ENCODE peak calls at places on chromosome 16, in six cellular contexts. D is K562, P is HepG2, A is GM12891, Q is GM12878, V is H1. H is an unnamed sample.

GRCh38 chr16:56372013-56372634 is 53.2 kb downstream of the AMFR start:
- DNase-seq in A (no peak), P (no peak), V (no peak), Q (no peak), D (no peak), H (no peak)

GRCh38 chr16:78048319-78048718 is 26.0 kb downstream of the CLEC3A start:
- DNase-seq in Q (no peak), D (no peak), P (no peak), V (no peak), A (no peak), H (no peak)

GRCh38 chr16:80680046-80680445 is 124.4 kb downstream of the CDYL2 start:
- DNase-seq in P (no peak), Q (no peak), V (no peak), D (no peak), A (no peak), H (no peak)

GRCh38 chr16:1621851-1622250 is 9.7 kb downstream of the CRAMP1 start:
- DNase-seq in A (peak; percentile 38), D (no peak), V (no peak), P (no peak), Q (no peak), H (no peak)

GRCh38 chr16:66525396-66526180 is 24.3 kb downstream of the TK2 start:
- DNase-seq in D (no peak), Q (no peak), P (no peak), A (no peak), V (no peak), H (no peak)

GRCh38 chr16:16905850-16906249 is 526.9 kb downstream of the NPIPA7 start:
- DNase-seq in V (no peak), Q (no peak), D (peak; percentile 50), A (no peak), P (no peak), H (no peak)

GRCh38 chr16:19804538-19805323 is 79.9 kb downstream of the GPRC5B start:
- DNase-seq in Q (no peak), V (peak; percentile 55), P (no peak), A (no peak), D (peak; percentile 9), H (no peak)

GRCh38 chr16:49530396-49530795 is 156.8 kb downstream of the C16orf78 start:
- DNase-seq in Q (no peak), D (no peak), A (no peak), V (no peak), P (no peak), H (no peak)

GRCh38 chr16:87978127-87978526 is 26.9 kb downstream of the BANP start:
- DNase-seq in D (no peak), Q (no peak), A (no peak), V (no peak), P (no peak), H (no peak)

GRCh38 chr16:49158029-49158642 is 123.5 kb downstream of the CBLN1 start:
- DNase-seq in V (peak; percentile 69), A (peak; percentile 11), Q (no peak), D (peak; percentile 64), P (peak; percentile 32), H (no peak)

GRCh38 chr16:19696961-19697360 is 21.1 kb downstream of the KNOP1 start:
- DNase-seq in V (no peak), P (no peak), A (no peak), D (no peak), Q (no peak), H (no peak)

GRCh38 chr16:57140866-57141668 is 44.8 kb downstream of the PSME3IP1 start:
- DNase-seq in Q (no peak), A (no peak), P (no peak), V (no peak), D (peak; percentile 72), H (no peak)

GRCh38 chr16:11485676-11486075 is 101.0 kb downstream of the LITAF start:
- DNase-seq in P (no peak), Q (no peak), A (no peak), D (no peak), V (no peak), H (no peak)

GRCh38 chr16:86681440-86681838 is 103.1 kb downstream of the FOXL1 start:
- DNase-seq in Q (no peak), A (no peak), D (peak; percentile 7), V (no peak), P (no peak), H (no peak)

GRCh38 chr16:74724820-74725549 is 24.3 kb upstream of the MLKL start:
- DNase-seq in P (no peak), A (no peak), Q (no peak), V (no peak), D (no peak), H (no peak)

GRCh38 chr16:74727903-74728302 is 27.2 kb upstream of the MLKL start:
- DNase-seq in D (no peak), P (no peak), V (no peak), A (no peak), Q (no peak), H (no peak)

GRCh38 chr16:74726056-74726455 is 25.4 kb upstream of the MLKL start:
- DNase-seq in Q (no peak), P (no peak), A (no peak), V (no peak), D (no peak), H (no peak)

GRCh38 chr16:74725641-74726040 is 25.0 kb upstream of the MLKL start:
- DNase-seq in A (no peak), P (no peak), V (no peak), Q (no peak), D (no peak), H (no peak)

DNA sequence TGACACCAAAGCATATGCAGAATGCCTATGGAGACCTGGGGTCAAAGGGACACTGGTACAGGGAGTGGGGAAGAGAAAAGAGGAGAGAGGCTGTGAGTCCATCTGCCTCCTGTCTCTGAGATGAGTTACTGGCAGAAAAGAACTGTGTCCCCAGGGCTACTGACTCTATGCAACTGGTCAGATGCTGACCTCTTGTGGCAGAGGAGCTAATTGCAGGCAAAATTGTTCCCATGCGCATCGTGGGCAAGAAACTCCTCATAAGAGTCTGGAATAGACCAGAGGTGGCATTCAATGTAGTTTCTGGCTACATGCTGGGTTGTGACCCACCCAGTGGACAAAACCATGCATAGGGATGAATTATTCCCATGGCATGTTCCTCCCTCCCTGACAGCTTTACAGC is 26.1 kb upstream of the MLKL start:
- DNase-seq in P (peak; percentile 50), D (peak; percentile 61), A (no peak), Q (no peak), V (peak; percentile 86), H (no peak)
- TF ChIP-seq TAF1 in P (no peak), D (no peak), A (no peak), Q (no peak), V (no peak), H (no peak)

DNA sequence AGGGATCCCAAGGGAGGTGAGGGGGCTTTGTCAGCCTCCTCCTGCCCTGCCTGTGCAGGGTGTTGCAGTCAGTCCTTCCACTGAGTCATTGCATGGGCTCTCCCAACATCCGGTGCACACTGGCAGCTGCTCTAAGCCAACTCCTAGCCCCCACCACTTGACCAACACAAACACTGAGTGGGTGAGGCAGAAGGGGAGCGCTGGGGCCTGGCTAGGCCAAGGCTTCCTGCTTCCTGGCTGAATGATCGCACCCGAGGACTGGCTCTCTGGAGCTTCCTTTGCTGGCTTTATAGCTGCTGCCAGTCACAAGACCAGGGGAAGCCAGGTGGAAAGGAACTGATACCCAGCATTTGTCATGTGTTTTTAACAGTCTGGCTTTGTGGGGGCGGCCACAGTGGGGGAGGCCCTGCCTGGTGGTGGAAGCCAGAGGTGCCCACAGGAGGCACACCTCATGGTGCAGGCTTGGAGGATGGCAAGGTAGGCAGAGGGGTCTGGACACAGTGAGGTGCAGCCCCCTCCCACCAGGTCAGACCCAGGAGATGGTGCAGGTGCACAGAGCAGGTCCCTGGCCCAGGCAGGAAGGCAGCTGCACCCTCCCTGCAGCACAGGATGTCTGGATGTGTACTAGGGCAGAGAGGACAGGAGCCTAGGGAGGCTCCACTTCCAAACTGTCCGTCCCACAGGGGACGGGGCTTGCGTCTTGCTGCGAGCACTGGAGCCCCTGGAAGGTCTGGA is 6.9 kb downstream of the MPG start:
- DNase-seq in P (no peak), V (no peak), Q (peak; percentile 65), D (no peak), A (peak; percentile 71), H (peak; percentile 68)
- TF ChIP-seq POLR2AphosphoS5 in P (no peak), V (no peak), Q (no peak), D (no peak), A (no peak), H (peak; percentile 30)

GRCh38 chr16:53708490-53708889 is 4.5 kb downstream of the FTO start:
- DNase-seq in V (no peak), P (no peak), D (no peak), A (no peak), Q (no peak), H (no peak)

GRCh38 chr16:53707671-53708070 is 3.7 kb downstream of the FTO start:
- DNase-seq in D (no peak), V (no peak), P (no peak), Q (no peak), A (no peak), H (no peak)

GRCh38 chr16:53704445-53704813 is 473 bp downstream of the FTO start:
- DNase-seq in Q (no peak), P (no peak), A (no peak), V (no peak), D (peak; percentile 6), H (no peak)

GRCh38 chr16:53703590-53704444 is at the start of the genes FTO and RPGRIP1L:
- DNase-seq in D (peak; percentile 98), V (peak; percentile 99), A (peak; percentile 74), Q (peak; percentile 98), P (peak; percentile 99), H (peak; percentile 78)
- TF ChIP-seq POLR2A in D (peak; percentile 39), V (no peak), A (no peak), Q (peak; percentile 71), P (peak; percentile 32), H (no peak)

DNA sequence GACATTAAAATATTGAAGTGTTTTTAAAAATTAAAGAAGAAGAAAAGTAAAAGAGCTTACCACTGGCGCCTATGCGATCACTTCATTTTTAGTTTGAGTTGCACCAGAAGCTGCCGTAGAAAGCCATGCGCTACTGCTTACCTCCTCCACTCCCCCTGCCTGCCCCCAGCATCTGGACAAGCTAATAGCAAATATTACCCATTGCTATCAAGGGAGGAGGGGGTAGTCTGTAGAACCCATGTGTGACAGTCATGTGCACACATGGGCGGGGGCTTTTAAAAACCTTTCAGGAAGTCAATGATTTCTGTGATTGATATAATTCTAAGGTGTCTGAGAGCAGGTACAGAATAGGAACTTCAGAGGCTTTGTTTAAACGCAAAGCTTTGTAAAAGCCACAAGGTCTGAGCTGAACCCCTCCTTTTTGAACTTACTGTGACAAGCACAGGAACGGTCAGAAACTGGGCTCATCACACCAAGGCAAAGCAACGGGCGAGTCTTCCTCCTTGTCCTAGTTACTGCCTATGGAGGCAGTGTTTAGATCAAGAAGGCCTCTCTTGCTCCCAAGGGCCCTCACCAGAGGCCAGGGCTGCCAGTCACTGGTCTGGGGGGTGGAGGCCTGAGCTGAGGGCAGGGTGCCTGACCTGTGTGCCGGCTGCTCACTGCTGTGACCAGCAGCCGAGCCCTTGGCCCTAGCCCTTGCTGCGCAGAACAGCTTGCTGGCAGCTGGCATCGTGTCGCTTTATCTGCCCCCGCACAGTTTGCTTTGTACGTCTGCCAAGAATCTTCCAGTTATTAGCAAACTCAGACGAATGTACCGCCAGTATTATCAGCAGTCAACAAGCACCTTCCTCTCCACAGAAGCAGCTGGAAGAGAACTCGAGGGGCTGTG is 15.0 kb downstream of the GINS2 start:
- DNase-seq in D (no peak), A (no peak), Q (no peak), V (no peak), P (no peak), H (no peak)
- TF ChIP-seq TAF1 in D (no peak), A (no peak), Q (no peak), V (no peak), P (no peak), H (no peak)

H was measured in GM12892.